ENCODE peak calls at places on chromosome 2, in five cellular contexts. D is K562, A is A549, S is GM12878, P is H1. Z is an unnamed sample.

GRCh38 chr2:223969856-223970255 is 12.6 kb downstream of the MRPL44 start:
- DNase-seq in A (no peak), P (no peak), D (no peak), S (no peak), Z (no peak)

GRCh38 chr2:133952420-133952819 is 301.5 kb upstream of the MGAT5 start:
- DNase-seq in S (peak; percentile 67), D (no peak), A (no peak), P (no peak), Z (no peak)

GRCh38 chr2:10326151-10326616 is 23.5 kb downstream of the HPCAL1 start:
- DNase-seq in S (no peak), P (no peak), A (no peak), D (no peak), Z (no peak)

GRCh38 chr2:30230479-30230854 is 867 bp upstream of the LBH start:
- DNase-seq in A (no peak), P (peak; percentile 59), S (no peak), D (peak; percentile 62), Z (no peak)

GRCh38 chr2:127270663-127271062 is 23.3 kb downstream of the ERCC3 start:
- DNase-seq in S (no peak), P (no peak), A (peak; percentile 19), D (no peak), Z (no peak)

GRCh38 chr2:237134321-237134720 is 48.6 kb downstream of the COPS8 start:
- DNase-seq in P (no peak), S (no peak), A (no peak), D (no peak), Z (no peak)

GRCh38 chr2:86035371-86035882 is 70.3 kb downstream of the POLR1A start:
- DNase-seq in D (no peak), A (no peak), S (no peak), P (no peak), Z (no peak)

GRCh38 chr2:16890081-16890480 is 224.4 kb upstream of the CYRIA start:
- DNase-seq in P (peak; percentile 48), S (no peak), D (no peak), A (peak; percentile 7), Z (peak; percentile 15)

GRCh38 chr2:146312899-146313298 is 1531.9 kb upstream of the ACVR2A start:
- DNase-seq in A (no peak), P (no peak), S (no peak), D (no peak), Z (no peak)

GRCh38 chr2:239523944-239524310 is 123.1 kb upstream of the HDAC4 start:
- DNase-seq in P (no peak), S (no peak), A (no peak), D (no peak), Z (no peak)

GRCh38 chr2:37713258-37713700 is 41.8 kb upstream of the CDC42EP3 start:
- DNase-seq in P (no peak), D (no peak), A (no peak), S (peak; percentile 13), Z (no peak)

GRCh38 chr2:72780483-72780882 is 45.4 kb downstream of the EXOC6B start:
- DNase-seq in S (no peak), P (no peak), A (peak; percentile 25), D (no peak), Z (peak; percentile 23)

GRCh38 chr2:112542974-112543760 is 902 bp downstream of the POLR1B start:
- DNase-seq in P (no peak), S (no peak), D (no peak), A (peak; percentile 29), Z (peak; percentile 13)

GRCh38 chr2:216802516-216803265 is 57.2 kb downstream of the TNP1 start:
- DNase-seq in P (no peak), A (no peak), S (no peak), D (no peak), Z (no peak)

GRCh38 chr2:153872311-153873061 is 764 bp downstream of the GALNT13 start:
- DNase-seq in D (no peak), P (peak; percentile 48), S (no peak), A (peak; percentile 13), Z (no peak)

GRCh38 chr2:10794891-10795290 is 17.7 kb downstream of the PDIA6 start:
- DNase-seq in A (no peak), P (no peak), S (no peak), D (no peak), Z (no peak)

GRCh38 chr2:19861771-19862170 is 40.0 kb downstream of the TTC32 start:
- DNase-seq in D (no peak), A (no peak), S (no peak), P (no peak), Z (no peak)

GRCh38 chr2:26537826-26538475 is 60.0 kb upstream of the OTOF start:
- DNase-seq in S (no peak), D (no peak), P (no peak), A (no peak), Z (no peak)

GRCh38 chr2:6053711-6054393 is 361.7 kb downstream of the SOX11 start:
- DNase-seq in A (no peak), P (no peak), S (no peak), D (no peak), Z (no peak)

GRCh38 chr2:100965596-100965995 is 36.5 kb upstream of the RPL31 start:
- DNase-seq in S (no peak), D (no peak), A (no peak), P (no peak), Z (no peak)

GRCh38 chr2:72291059-72291458 is 143.4 kb upstream of the CYP26B1 start:
- DNase-seq in P (no peak), S (no peak), D (no peak), A (peak; percentile 20), Z (no peak)

GRCh38 chr2:227578642-227579041 is 20.1 kb upstream of the SCYGR2 start:
- DNase-seq in P (no peak), A (no peak), S (no peak), D (no peak), Z (no peak)

GRCh38 chr2:242056785-242057184 is 187.3 kb downstream of the RTP5 start:
- DNase-seq in P (peak; percentile 26), S (no peak), A (no peak), D (no peak), Z (no peak)

GRCh38 chr2:54763636-54764291 is 40.3 kb downstream of the EML6 start:
- DNase-seq in D (no peak), A (peak; percentile 38), P (peak; percentile 60), S (no peak), Z (no peak)

GRCh38 chr2:186883666-186884065 is 34.7 kb upstream of the ZSWIM2 start:
- DNase-seq in A (no peak), P (no peak), D (no peak), S (no peak), Z (no peak)

GRCh38 chr2:238203104-238203972 is at the start of gene ILKAP:
- DNase-seq in S (no peak), A (peak; percentile 81), D (peak; percentile 99), P (peak; percentile 88), Z (peak; percentile 75)

GRCh38 chr2:24994325-24994724 is 22.6 kb upstream of the DNAJC27 start:
- DNase-seq in D (no peak), A (no peak), P (no peak), S (no peak), Z (no peak)

GRCh38 chr2:220932041-220932440 is 640.1 kb downstream of the EPHA4 start:
- DNase-seq in A (no peak), D (no peak), P (no peak), S (no peak), Z (no peak)
- TF ChIP-seq KDM1A in A (no peak), D (no peak), P (no peak), S (no peak), Z (no peak)

DNA sequence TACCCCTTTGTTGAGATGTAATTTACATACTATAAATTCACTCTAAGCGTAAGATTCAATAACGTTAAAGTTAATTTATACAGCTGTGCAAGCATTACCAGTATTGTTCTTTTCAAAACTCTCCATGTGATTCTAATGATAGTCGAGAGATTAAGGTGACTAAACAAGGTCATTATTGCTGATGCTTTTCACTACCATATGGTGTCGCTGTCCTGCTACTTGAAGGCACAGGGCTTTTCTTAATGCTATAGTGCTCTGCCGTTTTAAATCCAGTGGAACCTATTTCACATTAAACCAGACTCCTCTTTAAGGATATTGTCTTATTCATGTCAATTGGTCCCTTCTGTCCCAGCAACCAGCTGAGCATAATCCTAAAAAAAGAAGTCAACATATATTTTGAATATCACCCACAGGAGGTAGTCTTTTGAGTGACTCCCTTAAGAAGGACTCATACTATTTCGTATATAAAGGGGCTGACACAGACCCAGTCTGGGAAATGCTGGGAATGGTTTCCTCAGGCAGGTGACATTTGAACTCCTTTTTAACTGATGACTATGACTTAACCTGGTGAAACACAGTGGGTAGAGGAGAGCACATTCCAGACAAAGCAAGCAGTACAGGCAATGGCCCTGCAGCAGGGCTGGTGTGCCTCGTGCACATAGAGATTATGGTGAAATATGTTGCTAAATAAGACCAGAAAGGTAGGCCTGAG is 53.9 kb upstream of the CYTIP start:
- DNase-seq in P (no peak), D (peak; percentile 49), A (peak; percentile 32), S (no peak), Z (peak; percentile 19)
- TF ChIP-seq KDM1A in P (no peak), D (no peak), A (no peak), S (no peak), Z (no peak)

DNA sequence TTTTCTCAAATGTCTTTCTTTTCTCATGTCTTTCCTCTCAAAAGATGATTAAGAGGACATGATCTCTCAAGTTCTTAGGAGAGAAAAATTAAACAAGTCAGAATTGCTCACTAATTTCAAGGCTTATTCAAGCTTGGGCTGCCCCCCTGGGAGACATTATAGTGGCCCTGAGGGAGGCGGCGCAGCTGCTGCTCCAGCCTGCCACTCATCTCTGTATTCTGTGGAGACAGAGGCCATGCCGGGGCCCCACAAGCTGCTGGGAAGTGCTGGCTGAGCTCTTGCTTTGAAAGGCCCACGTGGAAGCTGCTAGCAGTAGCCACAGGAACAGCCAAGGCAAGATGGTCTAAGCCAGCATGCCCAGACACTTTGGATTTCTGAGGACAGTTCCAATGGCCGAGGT is 267.4 kb downstream of the LNPK start:
- DNase-seq in P (no peak), D (no peak), A (no peak), S (no peak), Z (no peak)
- TF ChIP-seq KDM1A in P (no peak), D (no peak), A (no peak), S (no peak), Z (no peak)

DNA sequence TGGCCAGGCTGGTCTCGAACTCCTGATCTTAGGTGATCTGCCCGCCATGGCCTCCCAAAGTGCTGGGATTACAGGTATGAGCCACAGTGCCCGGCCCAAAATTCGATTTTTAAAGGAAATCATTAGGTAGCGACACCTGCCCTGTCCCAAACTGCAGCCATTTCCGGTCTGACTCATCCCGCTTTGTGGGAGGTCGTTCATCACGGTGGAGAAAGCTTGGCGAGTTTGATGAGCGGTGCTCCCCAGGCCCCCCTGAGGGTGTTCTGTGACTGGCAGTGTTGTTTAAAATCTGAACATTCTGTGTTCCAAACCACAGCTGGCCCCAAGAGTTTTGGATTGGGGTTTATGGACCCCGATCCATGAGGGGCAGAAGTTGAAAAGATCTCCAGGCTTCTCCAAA is 53.0 kb upstream of the GLI2 start:
- DNase-seq in D (no peak), A (no peak), P (no peak), S (no peak), Z (no peak)
- TF ChIP-seq KDM1A in D (no peak), A (no peak), P (no peak), S (no peak), Z (no peak)

GRCh38 chr2:42947809-42948595 is 155.6 kb upstream of the HAAO start:
- DNase-seq in P (no peak), S (no peak), A (no peak), D (no peak), Z (no peak)
- TF ChIP-seq KDM1A in P (no peak), S (no peak), A (no peak), D (no peak), Z (no peak)

GRCh38 chr2:235889302-235889630 is 278.9 kb downstream of the GBX2 start:
- DNase-seq in P (no peak), A (no peak), S (no peak), D (no peak), Z (no peak)
- TF ChIP-seq KDM1A in P (no peak), A (no peak), S (no peak), D (no peak), Z (no peak)

GRCh38 chr2:39787950-39788349 is 8.9 kb upstream of the THUMPD2 start:
- DNase-seq in D (no peak), P (no peak), S (no peak), A (no peak), Z (no peak)
- TF ChIP-seq KDM1A in D (no peak), P (no peak), S (no peak), A (no peak), Z (no peak)